ENCODE peak calls at places on chromosomes 16 and 17, in seven cellular contexts. P is brain microvascular endothelial cell, F is iPS-NIHi11, K is non-pigmented ciliary epithelial cell, O is NCI-H1694, W is B cell, R is Peyer's patch. N is an unnamed sample.

GRCh38 chr17:74922694-74923537 is at the start of gene USH1G:
- DNase-seq in P (no peak), F (peak), K (no peak), O (no peak), W (peak), R (no peak), N (no peak)

GRCh38 chr16:5073279-5073629 is 1.6 kb downstream of the ALG1 start:
- DNase-seq in P (no peak), F (no peak), K (no peak), O (no peak), W (no peak), R (no peak), N (no peak)

GRCh38 chr16:66304961-66305360 is 61.5 kb upstream of the CDH5 start:
- DNase-seq in P (no peak), F (no peak), K (no peak), O (no peak), W (no peak), R (no peak), N (no peak)

GRCh38 chr16:68778551-68779231 is 41.6 kb downstream of the CDH1 start:
- DNase-seq in P (no peak), F (peak), K (no peak), O (no peak), W (no peak), R (no peak), N (no peak)

GRCh38 chr16:56479469-56479868 is 28.1 kb downstream of the OGFOD1 start:
- DNase-seq in P (no peak), F (no peak), K (no peak), O (no peak), W (no peak), R (no peak), N (no peak)

GRCh38 chr16:85549766-85550421 is 63.2 kb upstream of the GSE1 start:
- DNase-seq in P (no peak), F (no peak), K (no peak), O (no peak), W (no peak), R (no peak), N (no peak)

GRCh38 chr16:30567160-30567990 is 4.1 kb downstream of the ZNF688 start:
- DNase-seq in P (no peak), F (no peak), K (no peak), O (no peak), W (no peak), R (no peak), N (no peak)

GRCh38 chr17:75828051-75828400 is 16.2 kb downstream of the UNC13D start:
- DNase-seq in P (no peak), F (no peak), K (no peak), O (no peak), W (no peak), R (peak), N (no peak)

GRCh38 chr16:86065711-86066110 is 166.7 kb downstream of the IRF8 start:
- DNase-seq in P (no peak), F (no peak), K (no peak), O (no peak), W (no peak), R (no peak), N (no peak)